ENCODE peak calls at places on chromosomes 13 and 19, in eight cellular contexts. M, G, U, C, T, K, F and L are unnamed samples.

GRCh38 chr13:97189943-97190342 is 32.2 kb upstream of the MBNL2 start:
- DNase-seq in M (no peak), G (no peak), U (no peak), C (no peak), T (no peak), K (no peak), F (no peak), L (no peak)

GRCh38 chr19:13060233-13060963 is 42.3 kb downstream of the LYL1 start:
- DNase-seq in M (peak), G (peak), U (no peak), C (no peak), T (no peak), K (peak), F (peak), L (no peak)

GRCh38 chr13:79749985-79750551 is 269.1 kb downstream of the NDFIP2 start:
- DNase-seq in M (peak), G (peak), U (peak), C (no peak), T (no peak), K (peak), F (peak), L (no peak)

GRCh38 chr13:52991344-52992020 is 37.1 kb upstream of the OLFM4 start:
- DNase-seq in M (no peak), G (no peak), U (no peak), C (no peak), T (no peak), K (no peak), F (no peak), L (no peak)

GRCh38 chr19:40609561-40610395 is 8.6 kb downstream of the LTBP4 start:
- DNase-seq in M (peak), G (peak), U (peak), C (peak), T (peak), K (peak), F (peak), L (no peak)

GRCh38 chr19:2641332-2641698 is 61.2 kb downstream of the GNG7 start:
- DNase-seq in M (no peak), G (no peak), U (no peak), C (no peak), T (no peak), K (no peak), F (no peak), L (no peak)

GRCh38 chr13:39688699-39689405 is 33.4 kb downstream of the COG6 start:
- DNase-seq in M (no peak), G (peak), U (no peak), C (no peak), T (no peak), K (no peak), F (peak), L (no peak)

GRCh38 chr13:110560606-110561334 is 752 bp downstream of the RAB20 start:
- DNase-seq in M (peak), G (no peak), U (no peak), C (no peak), T (peak), K (peak), F (no peak), L (no peak)

GRCh38 chr19:41960973-41961372 is 1.9 kb upstream of the RABAC1 start:
- DNase-seq in M (no peak), G (no peak), U (no peak), C (no peak), T (no peak), K (no peak), F (no peak), L (no peak)

GRCh38 chr13:50720856-50721663 is 122.4 kb downstream of the DLEU7 start:
- DNase-seq in M (no peak), G (peak), U (no peak), C (no peak), T (no peak), K (no peak), F (peak), L (no peak)

GRCh38 chr13:89726690-89727435 is 1620.6 kb upstream of the MIR17HG start:
- DNase-seq in M (no peak), G (peak), U (no peak), C (no peak), T (no peak), K (no peak), F (peak), L (no peak)

GRCh38 chr19:4431808-4432674 is 25.6 kb downstream of the UBXN6 start:
- DNase-seq in M (no peak), G (no peak), U (no peak), C (no peak), T (no peak), K (no peak), F (no peak), L (peak)

GRCh38 chr19:17035842-17036424 is 9.3 kb upstream of the CPAMD8 start:
- DNase-seq in M (no peak), G (no peak), U (no peak), C (no peak), T (no peak), K (no peak), F (peak), L (no peak)